ENCODE peak calls at places on chromosomes 12 and 14, in five cellular contexts. Q is fibroblast of mammary gland; F is fibroblast of pulmonary artery; E is transverse colon; V is CD4-positive, alpha-beta T cell. Y is an unnamed sample.

GRCh38 chr12:104738371-104738710 is 219.7 kb downstream of the SLC41A2 start:
- DNase-seq in Q (no peak), F (no peak), E (no peak), V (no peak), Y (no peak)

GRCh38 chr12:11716794-11717532 is 67.5 kb downstream of the ETV6 start:
- DNase-seq in Q (peak; percentile 76), F (peak; percentile 18), E (peak; percentile 38), V (no peak), Y (no peak)

GRCh38 chr12:91394903-91395302 is 212.3 kb upstream of the DCN start:
- DNase-seq in Q (no peak), F (no peak), E (no peak), V (no peak), Y (no peak)

GRCh38 chr14:40188006-40188405 is 755.8 kb upstream of the FBXO33 start:
- DNase-seq in Q (peak; percentile 16), F (peak; percentile 1), E (no peak), V (no peak), Y (no peak)

GRCh38 chr12:23756416-23756815 is 193.1 kb downstream of the SOX5 start:
- DNase-seq in Q (no peak), F (no peak), E (no peak), V (no peak), Y (no peak)

GRCh38 chr14:104278214-104278534 is 139.8 kb downstream of the KIF26A start:
- DNase-seq in Q (no peak), F (no peak), E (no peak), V (no peak), Y (no peak)

GRCh38 chr12:16583991-16584745 is 21.8 kb downstream of the LMO3 start:
- DNase-seq in Q (peak; percentile 37), F (peak; percentile 55), E (no peak), V (no peak), Y (no peak)

GRCh38 chr12:67666605-67667004 is 18.1 kb downstream of the DYRK2 start:
- DNase-seq in Q (no peak), F (no peak), E (no peak), V (no peak), Y (no peak)

GRCh38 chr12:57550628-57551549 is 1.0 kb downstream of the KIF5A start:
- DNase-seq in Q (no peak), F (no peak), E (no peak), V (no peak), Y (no peak)

GRCh38 chr12:14841761-14842160 is 1.6 kb downstream of the ART4 start:
- DNase-seq in Q (peak; percentile 68), F (peak; percentile 83), E (peak; percentile 23), V (no peak), Y (no peak)

GRCh38 chr14:67241416-67242362 is at the start of gene PALS1:
- DNase-seq in Q (peak; percentile 87), F (peak; percentile 85), E (no peak), V (no peak), Y (peak; percentile 83)

DNA sequence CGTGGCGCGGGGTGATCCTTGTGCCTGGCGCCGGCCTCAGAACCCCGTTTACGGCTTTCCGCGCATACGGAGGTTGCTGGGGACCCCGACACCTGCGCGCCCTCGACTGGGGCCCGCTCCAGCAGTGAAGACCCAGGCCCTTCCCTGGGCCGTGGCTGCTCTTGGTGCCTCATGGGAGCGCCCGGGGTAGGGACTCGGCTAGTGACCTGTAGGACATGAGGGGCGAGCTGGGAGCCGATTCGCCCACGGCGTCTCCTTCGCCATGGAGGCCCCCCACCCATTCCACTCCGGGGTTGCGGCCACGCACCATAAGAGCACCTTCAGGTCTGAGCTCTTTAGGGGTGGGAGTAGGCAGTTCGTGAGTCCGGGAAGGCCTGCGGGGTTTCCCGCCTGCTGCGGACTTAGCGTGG is 14.2 kb upstream of the PAX9 start:
- DNase-seq in Q (no peak), F (no peak), E (no peak), V (no peak), Y (no peak)
- TF ChIP-seq CTCF in Q (no peak), F (no peak), E (no peak), V (no peak), Y (no peak)

DNA sequence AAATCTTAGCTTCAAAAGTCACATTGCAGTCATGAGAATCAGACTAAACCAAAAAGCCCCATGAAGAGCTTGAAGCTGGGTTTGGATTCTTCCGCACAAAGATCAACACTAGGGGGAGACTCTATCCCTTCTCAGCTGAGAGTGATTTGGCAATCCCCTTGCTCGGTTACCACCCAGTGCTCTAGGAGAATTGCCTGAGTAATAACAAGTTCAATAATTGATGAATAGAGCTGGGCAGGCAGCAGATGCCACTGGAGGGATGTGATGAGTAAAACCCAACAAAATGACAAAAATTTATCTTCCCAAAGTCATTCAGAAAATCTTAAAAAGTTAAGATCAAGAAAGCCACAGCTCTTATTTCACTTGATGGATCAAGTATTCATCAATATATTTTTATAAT is 185.6 kb upstream of the ARID2 start:
- DNase-seq in Q (peak; percentile 87), F (peak; percentile 91), E (peak; percentile 39), V (no peak), Y (peak; percentile 17)
- TF ChIP-seq CTCF in Q (peak; percentile 90), F (peak; percentile 90), E (peak; percentile 70), V (peak; percentile 83), Y (peak; percentile 79)

GRCh38 chr12:123799227-123799626 is 37.1 kb downstream of the DNAH10 start:
- DNase-seq in Q (no peak), F (no peak), E (no peak), V (no peak), Y (no peak)

GRCh38 chr12:123807002-123807401 is 44.9 kb downstream of the DNAH10 start:
- DNase-seq in Q (no peak), F (no peak), E (no peak), V (no peak), Y (no peak)

GRCh38 chr12:123805119-123805518 is 43.0 kb downstream of the DNAH10 start:
- DNase-seq in Q (no peak), F (no peak), E (no peak), V (no peak), Y (peak; percentile 25)

GRCh38 chr12:123798518-123798917 is 36.4 kb downstream of the DNAH10 start:
- DNase-seq in Q (no peak), F (no peak), E (no peak), V (no peak), Y (no peak)

DNA sequence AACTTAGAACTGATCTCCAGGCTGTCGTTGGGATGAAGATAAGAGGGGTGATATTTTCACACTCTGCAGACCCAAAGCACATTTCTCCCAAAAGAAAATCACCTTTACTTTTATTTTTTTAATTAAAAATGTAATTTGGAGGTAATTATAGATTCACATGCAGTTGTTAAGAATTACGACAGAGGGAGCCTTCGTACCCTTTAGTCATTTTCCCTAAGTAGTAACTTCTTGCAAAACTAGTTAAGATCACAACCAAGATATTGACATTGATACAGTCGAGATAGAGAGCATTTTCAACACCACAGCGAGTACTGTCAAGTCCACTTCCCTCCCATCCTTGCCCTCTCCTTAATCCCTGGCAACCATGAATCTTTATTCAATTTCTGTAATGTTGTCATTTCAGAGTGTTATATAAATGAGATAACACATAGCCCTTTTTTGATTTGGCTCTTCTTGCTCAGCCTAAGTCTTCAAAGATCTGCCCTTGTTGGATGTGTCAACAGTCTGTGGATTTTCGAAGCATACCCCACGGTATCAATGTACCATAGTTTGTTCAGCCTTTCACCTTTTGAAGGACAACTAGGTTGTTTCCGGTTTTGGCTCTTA is 39.6 kb downstream of the DNAH10 start:
- DNase-seq in Q (peak; percentile 57), F (peak; percentile 42), E (no peak), V (no peak), Y (no peak)
- TF ChIP-seq CTCF in Q (peak; percentile 59), F (peak; percentile 44), E (peak; percentile 12), V (no peak), Y (peak; percentile 37)

GRCh38 chr12:109389146-109389545 is 41.4 kb downstream of the MYO1H start:
- DNase-seq in Q (no peak), F (no peak), E (no peak), V (no peak), Y (peak; percentile 25)

GRCh38 chr12:109394891-109395290 is 47.2 kb downstream of the MYO1H start:
- DNase-seq in Q (no peak), F (no peak), E (no peak), V (no peak), Y (no peak)

GRCh38 chr12:109388167-109388563 is 40.5 kb downstream of the MYO1H start:
- DNase-seq in Q (no peak), F (no peak), E (no peak), V (no peak), Y (no peak)

GRCh38 chr12:109393437-109394345 is 46.0 kb downstream of the MYO1H start:
- DNase-seq in Q (peak; percentile 57), F (peak; percentile 76), E (peak; percentile 46), V (no peak), Y (peak; percentile 50)
- TF ChIP-seq CTCF in Q (peak; percentile 96), F (peak; percentile 99), E (peak; percentile 90), V (peak; percentile 86), Y (peak; percentile 86)

GRCh38 chr14:23306113-23306411 is 571 bp upstream of the BCL2L2 start:
- DNase-seq in Q (peak; percentile 48), F (no peak), E (no peak), V (no peak), Y (no peak)
- TF ChIP-seq CTCF in Q (no peak), F (no peak), E (no peak), V (no peak), Y (no peak)

DNA sequence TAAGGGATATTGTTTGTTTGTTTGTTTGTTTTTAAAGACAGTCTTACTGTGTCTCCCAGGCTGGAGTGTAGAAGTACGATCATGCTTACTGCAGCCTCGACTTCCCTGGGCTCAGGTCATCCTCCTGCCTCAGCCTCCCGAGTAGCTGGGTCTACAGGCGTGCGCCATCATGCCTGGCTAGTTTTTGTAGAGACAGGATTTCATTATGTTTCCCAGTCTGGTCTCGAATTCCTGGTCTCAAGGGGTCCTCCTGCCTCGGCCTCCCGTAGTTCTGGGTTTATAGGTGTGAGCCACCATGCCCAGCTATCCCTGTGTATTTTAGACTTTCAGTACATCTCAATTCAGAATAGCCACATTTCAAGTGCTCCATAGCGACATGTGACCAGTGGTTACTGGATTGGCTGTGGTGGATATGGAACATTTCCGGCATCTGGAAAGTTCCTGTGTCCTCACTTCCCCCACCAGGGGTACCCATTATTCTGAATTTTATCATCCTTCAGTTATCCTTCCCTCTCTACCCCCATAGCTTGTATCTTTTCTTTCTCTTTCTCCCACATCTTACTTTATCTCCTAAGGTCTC is 61.1 kb downstream of the HRK start:
- DNase-seq in Q (no peak), F (no peak), E (no peak), V (no peak), Y (no peak)
- TF ChIP-seq CTCF in Q (no peak), F (no peak), E (no peak), V (no peak), Y (no peak)

GRCh38 chr12:27009926-27010325 is 4.3 kb downstream of the TM7SF3 start:
- DNase-seq in Q (no peak), F (no peak), E (no peak), V (no peak), Y (no peak)
- TF ChIP-seq CTCF in Q (no peak), F (no peak), E (no peak), V (no peak), Y (no peak)

Y was measured in glutamatergic neuron.